ENCODE peak calls at places on chromosome 17, in six cellular contexts. O, D, Z, N, F and R are unnamed samples.

GRCh38 chr17:37701424-37702020 is 43.3 kb downstream of the HNF1B start:
- DNase-seq in D (no peak), F (no peak), N (peak; percentile 72), O (no peak), Z (no peak), R (no peak)

GRCh38 chr17:77869041-77869595 is 89.4 kb upstream of the TNRC6C start:
- DNase-seq in F (no peak), Z (no peak), O (no peak), N (peak; percentile 45), D (peak; percentile 23), R (no peak)

GRCh38 chr17:18381158-18381952 is 3.8 kb downstream of the EVPLL start:
- DNase-seq in Z (no peak), F (no peak), N (peak; percentile 54), O (no peak), D (peak; percentile 31), R (no peak)

GRCh38 chr17:82298538-82299421 is 18.6 kb downstream of the CD7 start:
- DNase-seq in N (peak; percentile 61), O (no peak), D (peak; percentile 57), Z (no peak), F (no peak), R (no peak)

GRCh38 chr17:64777413-64778101 is 115.5 kb upstream of the SMURF2 start:
- DNase-seq in Z (no peak), F (no peak), N (peak; percentile 80), D (peak; percentile 81), O (no peak), R (no peak)

GRCh38 chr17:58005728-58006562 is 1.1 kb downstream of the SRSF1 start:
- DNase-seq in Z (no peak), O (peak; percentile 40), N (no peak), D (no peak), F (no peak), R (no peak)

GRCh38 chr17:50213026-50214015 is 11.9 kb upstream of the COL1A1 start:
- DNase-seq in D (no peak), N (no peak), F (no peak), O (no peak), Z (no peak), R (no peak)

GRCh38 chr17:41728056-41728455 is 6.4 kb downstream of the HAP1 start:
- DNase-seq in F (no peak), O (no peak), D (no peak), N (no peak), Z (no peak), R (no peak)

GRCh38 chr17:50837286-50837979 is 2.0 kb downstream of the WFIKKN2 start:
- DNase-seq in Z (no peak), O (no peak), F (no peak), N (no peak), D (no peak), R (no peak)

GRCh38 chr17:15238064-15238463 is 27.1 kb downstream of the PMP22 start:
- DNase-seq in O (no peak), F (no peak), N (no peak), Z (no peak), D (no peak), R (no peak)

DNA sequence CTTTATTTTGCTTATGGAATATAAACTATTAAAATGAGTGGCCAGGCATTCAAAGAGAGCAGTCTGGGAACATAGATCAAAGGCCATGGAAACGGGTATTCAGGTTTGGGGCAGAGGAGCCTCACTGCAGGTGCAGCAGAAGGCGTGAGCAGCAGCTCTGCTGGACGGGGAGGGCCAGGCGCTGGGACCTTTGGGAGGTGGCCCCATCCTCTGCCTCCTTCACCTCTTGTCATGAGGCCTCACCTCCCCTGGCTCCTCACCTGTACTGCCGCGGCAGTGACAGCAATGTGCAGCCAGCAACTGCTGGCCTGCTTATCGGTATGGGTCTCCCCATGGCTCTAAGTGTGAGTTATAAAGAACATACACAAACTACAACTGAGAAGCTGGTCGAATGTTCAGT is 109.4 kb downstream of the CDK5R1 start:
- DNase-seq in N (no peak), F (no peak), Z (no peak), D (no peak), O (no peak), R (no peak)
- H3K4me3 ChIP-seq in N (no peak overlapping the region), F (no peak overlapping the region), Z (no peak overlapping the region), D (no peak overlapping the region), O (no peak overlapping the region), R (no peak overlapping the region)

GRCh38 chr17:47902039-47902744 is 6.2 kb downstream of the SP2 start:
- DNase-seq in F (no peak), N (no peak), Z (no peak), O (no peak), D (no peak), R (no peak)
- H3K4me3 ChIP-seq in F (no peak overlapping the region), N (no peak overlapping the region), Z (no peak overlapping the region), O (no peak overlapping the region), D (no peak overlapping the region), R (no peak overlapping the region)

DNA sequence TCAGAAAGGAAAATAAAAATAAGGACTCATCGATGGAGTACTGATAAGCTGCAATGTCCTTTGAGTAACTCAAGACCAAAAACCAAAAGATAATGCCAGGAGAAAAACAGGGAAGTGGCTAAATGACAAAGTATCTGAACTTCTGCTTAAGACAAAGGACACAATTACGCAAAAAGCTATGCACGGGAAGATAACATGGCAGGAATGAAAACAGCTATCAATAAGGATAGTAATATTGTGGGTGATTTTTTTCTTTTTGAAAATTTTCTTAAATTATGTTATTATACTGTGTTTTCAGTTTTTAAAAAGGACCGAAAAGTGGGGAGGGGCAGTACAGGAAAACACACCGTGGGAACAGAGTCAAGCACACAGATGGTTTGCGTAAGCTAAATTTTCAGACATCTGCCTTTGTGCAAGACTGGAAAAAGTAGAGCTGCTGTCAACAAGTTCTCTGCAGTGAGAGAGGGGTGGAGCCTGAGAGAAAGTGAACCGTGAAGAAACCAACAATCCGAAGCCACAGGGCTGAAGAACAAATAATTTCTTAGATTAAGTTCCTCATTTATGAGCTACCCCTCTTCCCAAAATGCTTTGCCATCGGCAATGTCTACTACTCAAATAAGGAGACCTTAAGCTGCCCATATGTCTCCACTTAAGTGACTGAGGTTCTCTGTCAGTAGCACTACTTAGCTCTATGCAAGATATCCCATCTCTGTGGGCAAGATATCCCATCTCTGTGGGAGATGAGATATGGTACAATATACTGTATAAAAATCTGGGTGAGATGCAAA is 99.9 kb upstream of the CORO6 start:
- DNase-seq in O (peak; percentile 11), F (no peak), N (no peak), Z (no peak), D (no peak), R (peak; percentile 25)
- H3K4me3 ChIP-seq in O (no peak overlapping the region), F (peak overlapping the region; percentile 17), N (peak overlapping the region; percentile 15), Z (no peak overlapping the region), D (peak overlapping the region; percentile 6), R (no peak overlapping the region)

GRCh38 chr17:79888009-79888540 is 48.8 kb upstream of the CBX4 start:
- DNase-seq in D (no peak), Z (no peak), N (no peak), F (no peak), O (no peak), R (no peak)
- H3K4me3 ChIP-seq in D (no peak overlapping the region), Z (no peak overlapping the region), N (no peak overlapping the region), F (no peak overlapping the region), O (no peak overlapping the region), R (no peak overlapping the region)

GRCh38 chr17:42781639-42782401 is 1.4 kb downstream of the WNK4 start:
- DNase-seq in O (peak; percentile 45), F (no peak), Z (no peak), N (no peak), D (no peak), R (no peak)
- H3K4me3 ChIP-seq in O (peak overlapping the region; percentile 52), F (no peak overlapping the region), Z (peak overlapping the region; percentile 76), N (no peak overlapping the region), D (no peak overlapping the region), R (no peak overlapping the region)